ENCODE peak calls at places on chromosomes 16 and 17, in six cellular contexts. Q is RWPE1; R is endothelial cell; D is Calu3; B is OCI-LY7; C is CD8-positive, alpha-beta T cell. L is an unnamed sample.

GRCh38 chr17:66900126-66901010 is 64.1 kb upstream of the CACNG4 start:
- DNase-seq in Q (peak; percentile 44), R (no peak), D (no peak), B (peak; percentile 11), C (no peak), L (no peak)

GRCh38 chr16:49112754-49113153 is 168.9 kb downstream of the CBLN1 start:
- DNase-seq in Q (no peak), R (no peak), D (no peak), B (no peak), C (no peak), L (peak; percentile 30)

GRCh38 chr16:69909760-69910159 is 41.4 kb upstream of the CLEC18A start:
- DNase-seq in Q (no peak), R (no peak), D (no peak), B (no peak), C (no peak), L (no peak)

GRCh38 chr17:489758-490329 is 137.2 kb upstream of the RPH3AL start:
- DNase-seq in Q (no peak), R (peak; percentile 36), D (peak; percentile 4), B (peak; percentile 69), C (peak; percentile 78), L (peak; percentile 36)

GRCh38 chr17:74194682-74195081 is 8.8 kb upstream of the RPL38 start:
- DNase-seq in Q (no peak), R (no peak), D (no peak), B (no peak), C (no peak), L (no peak)

GRCh38 chr16:81511371-81511770 is 66.8 kb downstream of the CMIP start:
- DNase-seq in Q (peak; percentile 20), R (no peak), D (peak; percentile 33), B (no peak), C (no peak), L (no peak)

GRCh38 chr17:63997341-63998048 is 656 bp upstream of the PRR29 start:
- DNase-seq in Q (no peak), R (peak; percentile 72), D (no peak), B (no peak), C (no peak), L (no peak)

GRCh38 chr16:4652561-4652960 is 27.9 kb downstream of the MGRN1 start:
- DNase-seq in Q (no peak), R (no peak), D (no peak), B (no peak), C (no peak), L (no peak)

GRCh38 chr17:51402881-51403280 is 142.5 kb downstream of the UTP18 start:
- DNase-seq in Q (no peak), R (no peak), D (no peak), B (no peak), C (no peak), L (peak; percentile 38)

GRCh38 chr17:13541032-13541480 is 60.7 kb downstream of the HS3ST3A1 start:
- DNase-seq in Q (peak; percentile 80), R (no peak), D (no peak), B (no peak), C (no peak), L (peak; percentile 30)

GRCh38 chr17:18246880-18247612 is 11.5 kb downstream of the FLII start:
- DNase-seq in Q (peak; percentile 97), R (peak; percentile 50), D (no peak), B (peak; percentile 56), C (no peak), L (peak; percentile 68)

GRCh38 chr16:86611958-86612357 is 33.6 kb downstream of the FOXL1 start:
- DNase-seq in Q (no peak), R (no peak), D (no peak), B (no peak), C (no peak), L (no peak)

GRCh38 chr17:43784068-43784467 is 3.8 kb downstream of the CFAP97D1 start:
- DNase-seq in Q (no peak), R (no peak), D (no peak), B (no peak), C (no peak), L (no peak)

GRCh38 chr17:46782250-46782953 is 36.1 kb downstream of the WNT3 start:
- DNase-seq in Q (peak; percentile 62), R (peak; percentile 65), D (peak; percentile 80), B (peak; percentile 77), C (no peak), L (peak; percentile 67)

GRCh38 chr16:80616362-80616761 is 75.6 kb downstream of the DYNLRB2 start:
- DNase-seq in Q (no peak), R (no peak), D (no peak), B (no peak), C (no peak), L (no peak)

GRCh38 chr16:84548971-84549844 is 44.7 kb upstream of the MEAK7 start:
- DNase-seq in Q (no peak), R (peak; percentile 13), D (no peak), B (no peak), C (peak; percentile 57), L (no peak)

GRCh38 chr16:10827691-10828341 is 9.2 kb upstream of the TVP23A start:
- DNase-seq in Q (peak; percentile 30), R (no peak), D (no peak), B (no peak), C (no peak), L (peak; percentile 46)

GRCh38 chr16:1446296-1447080 is 2.1 kb upstream of the CCDC154 start:
- DNase-seq in Q (no peak), R (no peak), D (no peak), B (no peak), C (no peak), L (no peak)

GRCh38 chr17:45430738-45431530 is 1.7 kb downstream of the ARHGAP27 start:
- DNase-seq in Q (peak; percentile 69), R (no peak), D (peak; percentile 94), B (peak; percentile 37), C (no peak), L (peak; percentile 76)

GRCh38 chr17:2347805-2348685 is 10.7 kb downstream of the SGSM2 start:
- DNase-seq in Q (peak; percentile 67), R (no peak), D (peak; percentile 46), B (no peak), C (no peak), L (peak; percentile 85)

GRCh38 chr17:2690165-2691068 is 21.1 kb downstream of the CLUH start:
- DNase-seq in Q (no peak), R (no peak), D (no peak), B (no peak), C (no peak), L (peak; percentile 6)

GRCh38 chr16:4329354-4329775 is 13.5 kb downstream of the GLIS2 start:
- DNase-seq in Q (no peak), R (no peak), D (no peak), B (no peak), C (peak; percentile 2), L (no peak)

DNA sequence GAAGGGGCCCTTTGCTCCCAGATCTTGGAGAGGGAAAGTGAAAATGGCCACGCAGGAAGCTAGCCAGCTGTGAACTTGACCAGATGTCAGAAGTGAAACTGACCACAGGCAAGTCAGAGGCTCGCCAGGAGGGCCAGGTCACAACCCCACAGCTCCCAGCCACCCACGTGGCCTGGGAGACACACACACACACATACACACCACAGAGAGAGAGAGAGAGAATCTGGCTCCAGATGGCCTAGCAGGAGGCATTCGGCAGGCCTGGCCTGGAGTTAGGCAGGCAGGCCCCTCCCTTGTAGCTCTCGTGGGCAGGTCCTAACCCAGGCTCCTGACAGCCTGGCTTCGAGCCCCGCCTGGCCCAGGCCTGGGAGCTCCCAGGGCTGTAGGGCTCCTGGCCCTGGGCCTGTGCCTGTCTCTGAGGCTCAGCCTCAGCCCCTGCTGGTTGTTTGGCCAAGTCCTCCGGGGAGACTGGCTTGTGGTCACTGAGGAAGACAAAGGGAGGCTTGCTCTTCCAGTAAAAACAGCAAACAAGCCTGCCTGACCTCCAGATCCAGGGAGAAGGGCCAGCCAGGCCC is 20.2 kb downstream of the NGFR start:
- DNase-seq in Q (peak; percentile 48), R (no peak), D (peak; percentile 55), B (no peak), C (no peak), L (peak; percentile 83)
- TF ChIP-seq CTCF in Q (no peak), R (no peak), D (no peak), B (no peak), C (no peak), L (no peak)

DNA sequence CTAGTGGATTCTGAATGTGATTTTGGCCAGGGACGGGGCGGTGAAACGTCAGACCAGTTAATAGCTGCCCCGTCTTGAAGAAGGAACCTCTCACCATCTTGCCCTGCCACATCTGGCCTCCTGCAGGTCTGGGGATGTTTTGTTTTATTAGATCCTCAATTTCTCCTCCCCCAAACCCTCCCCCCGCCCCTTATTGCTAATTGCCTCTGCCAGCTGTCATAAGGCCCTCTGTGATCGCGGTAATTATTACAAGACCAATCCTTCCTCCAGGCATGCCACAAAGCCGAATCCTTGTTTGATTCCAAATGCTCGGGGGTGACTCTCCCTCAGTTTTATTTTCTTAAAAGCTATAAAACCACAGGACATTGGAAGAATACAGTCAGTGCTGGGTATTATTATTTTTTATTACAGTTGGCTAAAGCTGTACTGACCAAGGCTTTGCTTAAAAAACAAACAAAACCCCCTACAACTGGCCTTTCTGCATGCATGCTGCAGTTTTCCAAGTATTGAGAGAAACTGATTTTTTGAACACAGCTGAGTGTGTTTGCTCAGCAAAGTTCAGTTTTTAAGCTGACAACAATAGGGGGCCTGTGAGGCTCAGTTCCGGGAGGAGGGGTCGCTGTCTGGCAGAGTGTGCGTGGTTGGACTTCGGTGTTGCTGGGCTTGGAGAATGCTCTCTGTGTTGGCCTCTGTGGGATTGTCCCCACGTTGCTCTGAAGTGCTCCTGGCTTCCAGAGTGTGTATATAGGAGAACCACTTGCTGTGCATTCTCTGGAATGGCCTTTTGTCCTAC is 1.7 kb downstream of the KSR1 start:
- DNase-seq in Q (no peak), R (peak; percentile 29), D (no peak), B (no peak), C (no peak), L (peak; percentile 37)
- TF ChIP-seq CTCF in Q (no peak), R (no peak), D (no peak), B (no peak), C (no peak), L (no peak)

GRCh38 chr17:80969030-80969673 is 22.5 kb upstream of the CHMP6 start:
- DNase-seq in Q (no peak), R (no peak), D (no peak), B (no peak), C (no peak), L (no peak)

GRCh38 chr17:80970762-80971703 is 20.6 kb upstream of the CHMP6 start:
- DNase-seq in Q (no peak), R (no peak), D (no peak), B (no peak), C (no peak), L (no peak)

GRCh38 chr17:80968602-80969029 is 23.0 kb upstream of the CHMP6 start:
- DNase-seq in Q (no peak), R (no peak), D (no peak), B (no peak), C (no peak), L (peak; percentile 52)

GRCh38 chr17:80969674-80970043 is 22.0 kb upstream of the CHMP6 start:
- DNase-seq in Q (no peak), R (no peak), D (no peak), B (no peak), C (no peak), L (no peak)

GRCh38 chr17:80970044-80970761 is 21.4 kb upstream of the CHMP6 start:
- DNase-seq in Q (peak; percentile 47), R (no peak), D (peak; percentile 32), B (peak; percentile 48), C (peak; percentile 55), L (peak; percentile 46)
- TF ChIP-seq CTCF in Q (peak; percentile 65), R (no peak), D (no peak), B (peak; percentile 70), C (peak; percentile 26), L (peak; percentile 40)

DNA sequence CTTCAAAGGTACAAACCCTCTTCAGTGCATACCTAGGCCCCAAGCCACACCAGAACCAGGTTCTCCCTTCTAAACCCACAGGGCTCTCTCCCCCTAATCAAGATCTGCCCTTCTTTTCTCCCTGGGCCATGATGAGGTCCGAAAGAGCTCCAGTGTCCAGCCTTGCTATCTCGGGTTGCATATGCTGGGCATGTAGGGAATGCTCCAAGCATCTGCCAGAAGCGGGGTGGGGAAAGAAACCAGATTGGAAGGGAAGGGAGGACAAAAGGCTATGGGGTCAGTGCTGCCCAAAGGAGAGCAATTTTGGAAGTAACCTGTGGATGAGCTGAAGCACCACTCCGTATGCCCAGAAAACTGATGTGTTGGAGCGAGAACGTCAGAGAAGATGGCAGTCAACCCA is 2.3 kb downstream of the CTDNEP1 start:
- DNase-seq in Q (no peak), R (no peak), D (no peak), B (no peak), C (no peak), L (no peak)
- TF ChIP-seq CTCF in Q (no peak), R (no peak), D (no peak), B (no peak), C (no peak), L (no peak)

L was measured in hepatocyte.